ENCODE peak calls at places on chromosome 12, in eight cellular contexts. One of them, this sample, is unnamed. For H3K36me3, the result is how much of the 10 kb centered on the place peaks cover.

GRCh38 chr12:106106892-106107291 is 31.9 kb downstream of the NUAK1 start:
- DNase-seq in esophagus squamous epithelium: no peak
- DNase-seq in fibroblast of lung: peak
- DNase-seq in cardiac muscle cell: no peak
- DNase-seq in RWPE2: peak
- DNase-seq in pancreas: no peak
- DNase-seq in tibial artery: no peak
- DNase-seq in heart right ventricle: no peak
- DNase-seq in this sample: no peak

GRCh38 chr12:24901975-24902461 is 46.9 kb downstream of the BCAT1 start:
- DNase-seq in pancreas: no peak
- DNase-seq in RWPE2: no peak
- DNase-seq in heart right ventricle: no peak
- DNase-seq in tibial artery: no peak
- DNase-seq in esophagus squamous epithelium: no peak
- DNase-seq in fibroblast of lung: peak
- DNase-seq in cardiac muscle cell: peak
- DNase-seq in this sample: peak

GRCh38 chr12:88957358-88957757 is 377.1 kb upstream of the KITLG start:
- DNase-seq in fibroblast of lung: no peak
- DNase-seq in RWPE2: no peak
- DNase-seq in esophagus squamous epithelium: no peak
- DNase-seq in pancreas: no peak
- DNase-seq in cardiac muscle cell: no peak
- DNase-seq in heart right ventricle: no peak
- DNase-seq in tibial artery: no peak
- DNase-seq in this sample: no peak

GRCh38 chr12:117362391-117362790 is 965 bp upstream of the NOS1 start:
- DNase-seq in esophagus squamous epithelium: no peak
- DNase-seq in pancreas: no peak
- DNase-seq in RWPE2: no peak
- DNase-seq in tibial artery: no peak
- DNase-seq in fibroblast of lung: no peak
- DNase-seq in cardiac muscle cell: no peak
- DNase-seq in heart right ventricle: no peak
- DNase-seq in this sample: no peak

GRCh38 chr12:124381454-124382207 is 86.7 kb downstream of the RFLNA start:
- DNase-seq in pancreas: peak
- DNase-seq in heart right ventricle: peak
- DNase-seq in fibroblast of lung: peak
- DNase-seq in tibial artery: peak
- DNase-seq in esophagus squamous epithelium: no peak
- DNase-seq in cardiac muscle cell: no peak
- DNase-seq in RWPE2: no peak
- DNase-seq in this sample: no peak

GRCh38 chr12:82877963-82878362 is 191.3 kb downstream of the TMTC2 start:
- DNase-seq in RWPE2: no peak
- DNase-seq in heart right ventricle: no peak
- DNase-seq in tibial artery: no peak
- DNase-seq in fibroblast of lung: no peak
- DNase-seq in esophagus squamous epithelium: no peak
- DNase-seq in pancreas: no peak
- DNase-seq in cardiac muscle cell: no peak
- DNase-seq in this sample: no peak

GRCh38 chr12:51721281-51721940 is 127.1 kb downstream of the FIGNL2 start:
- DNase-seq in pancreas: peak
- DNase-seq in RWPE2: no peak
- DNase-seq in cardiac muscle cell: peak
- DNase-seq in heart right ventricle: peak
- DNase-seq in tibial artery: peak
- DNase-seq in esophagus squamous epithelium: no peak
- DNase-seq in fibroblast of lung: peak
- DNase-seq in this sample: peak

GRCh38 chr12:114779647-114780046 is 95.7 kb upstream of the TBX3 start:
- DNase-seq in cardiac muscle cell: no peak
- DNase-seq in heart right ventricle: no peak
- DNase-seq in esophagus squamous epithelium: no peak
- DNase-seq in pancreas: no peak
- DNase-seq in fibroblast of lung: no peak
- DNase-seq in tibial artery: no peak
- DNase-seq in RWPE2: no peak
- DNase-seq in this sample: no peak

GRCh38 chr12:93154753-93155475 is 222.8 kb upstream of the NUDT4 start:
- DNase-seq in fibroblast of lung: no peak
- DNase-seq in RWPE2: no peak
- DNase-seq in pancreas: no peak
- DNase-seq in tibial artery: no peak
- DNase-seq in esophagus squamous epithelium: no peak
- DNase-seq in heart right ventricle: no peak
- DNase-seq in cardiac muscle cell: no peak
- DNase-seq in this sample: no peak

GRCh38 chr12:82479511-82479910 is 121.2 kb downstream of the METTL25 start:
- DNase-seq in fibroblast of lung: peak
- DNase-seq in RWPE2: no peak
- DNase-seq in esophagus squamous epithelium: no peak
- DNase-seq in pancreas: no peak
- DNase-seq in tibial artery: no peak
- DNase-seq in cardiac muscle cell: no peak
- DNase-seq in heart right ventricle: no peak
- DNase-seq in this sample: no peak

GRCh38 chr12:24201258-24201970 is 251.9 kb upstream of the SOX5 start:
- DNase-seq in fibroblast of lung: peak
- DNase-seq in heart right ventricle: no peak
- DNase-seq in RWPE2: no peak
- DNase-seq in tibial artery: no peak
- DNase-seq in esophagus squamous epithelium: no peak
- DNase-seq in pancreas: no peak
- DNase-seq in cardiac muscle cell: no peak
- DNase-seq in this sample: peak

GRCh38 chr12:127722651-127723050 is 544.3 kb upstream of the TMEM132C start:
- DNase-seq in cardiac muscle cell: no peak
- DNase-seq in fibroblast of lung: no peak
- DNase-seq in RWPE2: no peak
- DNase-seq in esophagus squamous epithelium: no peak
- DNase-seq in tibial artery: no peak
- DNase-seq in pancreas: no peak
- DNase-seq in heart right ventricle: no peak
- DNase-seq in this sample: no peak

GRCh38 chr12:56644654-56645053 is 1.1 kb downstream of the ATP5F1B start:
- DNase-seq in RWPE2: no peak
- DNase-seq in pancreas: no peak
- DNase-seq in esophagus squamous epithelium: no peak
- DNase-seq in heart right ventricle: no peak
- DNase-seq in fibroblast of lung: no peak
- DNase-seq in cardiac muscle cell: no peak
- DNase-seq in tibial artery: no peak
- DNase-seq in this sample: no peak

DNA sequence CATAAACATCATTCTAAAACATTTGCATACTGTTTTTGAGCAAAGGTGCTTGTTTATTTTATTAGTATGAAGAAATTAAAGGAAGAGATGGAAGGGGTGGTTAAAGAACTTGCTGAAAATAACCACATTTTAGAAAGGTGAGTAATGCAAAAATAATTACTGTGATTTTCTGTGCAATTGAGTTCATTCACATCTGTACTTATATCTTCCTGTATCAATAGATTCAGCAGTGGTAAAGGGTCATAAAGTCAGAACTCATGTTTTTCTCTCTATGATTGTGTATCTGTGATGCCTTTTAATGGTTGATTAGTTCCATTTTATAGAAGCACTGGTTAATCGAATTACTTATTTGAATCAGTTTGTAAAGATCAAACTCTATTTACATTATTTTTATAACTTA is 46.0 kb downstream of the TBK1 start:
- DNase-seq in esophagus squamous epithelium: no peak
- DNase-seq in cardiac muscle cell: no peak
- DNase-seq in fibroblast of lung: no peak
- DNase-seq in RWPE2: no peak
- DNase-seq in heart right ventricle: no peak
- DNase-seq in pancreas: no peak
- DNase-seq in tibial artery: no peak
- DNase-seq in this sample: no peak
- H3K36me3 ChIP-seq in esophagus squamous epithelium: half or more
- H3K36me3 ChIP-seq in cardiac muscle cell: under half
- H3K36me3 ChIP-seq in fibroblast of lung: under half
- H3K36me3 ChIP-seq in RWPE2: half or more
- H3K36me3 ChIP-seq in heart right ventricle: under half
- H3K36me3 ChIP-seq in pancreas: under half
- H3K36me3 ChIP-seq in tibial artery: half or more
- H3K36me3 ChIP-seq in this sample: under half

GRCh38 chr12:38903596-38903995 is 1.8 kb downstream of the CPNE8 start:
- DNase-seq in tibial artery: no peak
- DNase-seq in fibroblast of lung: no peak
- DNase-seq in cardiac muscle cell: no peak
- DNase-seq in pancreas: no peak
- DNase-seq in esophagus squamous epithelium: no peak
- DNase-seq in RWPE2: no peak
- DNase-seq in heart right ventricle: no peak
- DNase-seq in this sample: no peak

GRCh38 chr12:38906482-38907170 is 1.2 kb upstream of the CPNE8 start:
- DNase-seq in RWPE2: peak
- DNase-seq in tibial artery: peak
- DNase-seq in cardiac muscle cell: peak
- DNase-seq in pancreas: peak
- DNase-seq in esophagus squamous epithelium: peak
- DNase-seq in fibroblast of lung: peak
- DNase-seq in heart right ventricle: peak
- DNase-seq in this sample: peak

GRCh38 chr12:38907171-38907923 is 2.0 kb upstream of the CPNE8 start:
- DNase-seq in esophagus squamous epithelium: no peak
- DNase-seq in tibial artery: no peak
- DNase-seq in cardiac muscle cell: no peak
- DNase-seq in fibroblast of lung: no peak
- DNase-seq in pancreas: no peak
- DNase-seq in RWPE2: no peak
- DNase-seq in heart right ventricle: no peak
- DNase-seq in this sample: no peak

GRCh38 chr12:38904932-38905479 is 385 bp downstream of the CPNE8 start:
- DNase-seq in pancreas: peak
- DNase-seq in RWPE2: peak
- DNase-seq in cardiac muscle cell: no peak
- DNase-seq in fibroblast of lung: peak
- DNase-seq in heart right ventricle: peak
- DNase-seq in tibial artery: peak
- DNase-seq in esophagus squamous epithelium: peak
- DNase-seq in this sample: peak

DNA sequence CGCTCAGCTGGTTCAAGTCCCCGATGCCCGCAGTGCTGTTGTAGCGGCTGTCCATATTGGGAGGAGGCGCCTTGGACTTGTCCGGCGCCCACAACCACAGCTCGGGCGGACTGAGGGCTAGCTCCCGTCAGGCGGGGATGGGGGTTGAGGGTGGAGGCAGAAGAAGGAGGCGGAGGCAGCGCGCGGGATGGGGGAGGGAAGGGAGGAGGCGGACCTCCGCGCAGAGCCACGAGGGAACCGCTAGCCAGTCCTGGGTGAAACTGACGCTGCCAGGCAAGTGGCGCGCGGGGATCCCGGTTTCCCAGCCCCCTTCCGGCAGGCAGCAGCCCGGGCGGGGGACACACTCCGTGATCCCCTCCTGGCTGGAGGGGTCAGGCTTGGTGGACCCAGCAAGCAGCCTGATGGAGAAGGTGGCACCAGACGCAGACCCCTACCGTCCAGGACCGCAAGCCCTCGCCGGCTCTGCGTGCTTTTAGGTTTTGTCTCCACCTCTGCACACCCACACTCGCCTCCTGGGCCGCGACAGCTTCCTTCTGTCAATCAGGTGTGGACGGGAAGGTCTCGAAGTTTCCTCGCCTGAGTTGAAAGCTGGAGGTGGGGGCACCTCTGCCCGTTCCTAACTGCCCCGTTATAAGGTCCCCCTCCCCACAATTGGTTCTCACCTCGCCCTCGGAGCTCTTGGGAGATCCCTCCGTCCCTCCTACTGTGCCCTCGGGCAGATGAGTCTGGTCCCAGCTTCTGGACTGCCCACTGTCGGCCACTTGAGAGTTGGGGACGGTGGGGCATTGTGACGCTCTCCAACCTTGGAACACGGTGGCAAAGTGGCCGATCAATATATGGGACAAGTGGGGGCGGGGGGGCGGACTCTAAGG is at the start of gene CPNE8:
- DNase-seq in tibial artery: peak
- DNase-seq in heart right ventricle: peak
- DNase-seq in esophagus squamous epithelium: peak
- DNase-seq in cardiac muscle cell: peak
- DNase-seq in RWPE2: peak
- DNase-seq in fibroblast of lung: peak
- DNase-seq in pancreas: peak
- DNase-seq in this sample: peak
- H3K4me3 ChIP-seq in tibial artery: peak
- H3K4me3 ChIP-seq in heart right ventricle: peak
- H3K4me3 ChIP-seq in esophagus squamous epithelium: peak
- H3K4me3 ChIP-seq in cardiac muscle cell: peak
- H3K4me3 ChIP-seq in RWPE2: peak
- H3K4me3 ChIP-seq in fibroblast of lung: no peak
- H3K4me3 ChIP-seq in pancreas: peak
- H3K4me3 ChIP-seq in this sample: peak

GRCh38 chr12:27257104-27257848 is 13.2 kb downstream of the STK38L start:
- DNase-seq in heart right ventricle: no peak
- DNase-seq in esophagus squamous epithelium: no peak
- DNase-seq in RWPE2: no peak
- DNase-seq in cardiac muscle cell: no peak
- DNase-seq in pancreas: no peak
- DNase-seq in fibroblast of lung: peak
- DNase-seq in tibial artery: no peak
- DNase-seq in this sample: no peak
- TF ChIP-seq CTCF in heart right ventricle: no peak
- TF ChIP-seq CTCF in esophagus squamous epithelium: no peak
- TF ChIP-seq CTCF in RWPE2: no peak
- TF ChIP-seq CTCF in cardiac muscle cell: no peak
- TF ChIP-seq CTCF in pancreas: no peak
- TF ChIP-seq CTCF in fibroblast of lung: no peak
- TF ChIP-seq CTCF in tibial artery: no peak
- TF ChIP-seq CTCF in this sample: no peak

GRCh38 chr12:53379389-53380103 is 430 bp upstream of the SP1 start:
- DNase-seq in esophagus squamous epithelium: peak
- DNase-seq in cardiac muscle cell: peak
- DNase-seq in fibroblast of lung: peak
- DNase-seq in tibial artery: peak
- DNase-seq in pancreas: peak
- DNase-seq in heart right ventricle: peak
- DNase-seq in RWPE2: peak
- DNase-seq in this sample: peak

GRCh38 chr12:53380797-53381738 is 1.1 kb downstream of the SP1 start:
- DNase-seq in tibial artery: no peak
- DNase-seq in cardiac muscle cell: no peak
- DNase-seq in fibroblast of lung: peak
- DNase-seq in esophagus squamous epithelium: no peak
- DNase-seq in heart right ventricle: no peak
- DNase-seq in RWPE2: no peak
- DNase-seq in pancreas: peak
- DNase-seq in this sample: no peak

GRCh38 chr12:53381739-53382630 is 2.0 kb downstream of the SP1 start:
- DNase-seq in pancreas: peak
- DNase-seq in RWPE2: peak
- DNase-seq in fibroblast of lung: peak
- DNase-seq in cardiac muscle cell: peak
- DNase-seq in esophagus squamous epithelium: no peak
- DNase-seq in tibial artery: peak
- DNase-seq in heart right ventricle: peak
- DNase-seq in this sample: peak

GRCh38 chr12:53380104-53380796 is at the start of gene SP1:
- DNase-seq in pancreas: peak
- DNase-seq in esophagus squamous epithelium: peak
- DNase-seq in fibroblast of lung: peak
- DNase-seq in tibial artery: peak
- DNase-seq in RWPE2: peak
- DNase-seq in cardiac muscle cell: peak
- DNase-seq in heart right ventricle: peak
- DNase-seq in this sample: peak

GRCh38 chr12:53383258-53383657 is 3.3 kb downstream of the SP1 start:
- DNase-seq in heart right ventricle: no peak
- DNase-seq in fibroblast of lung: no peak
- DNase-seq in RWPE2: no peak
- DNase-seq in esophagus squamous epithelium: no peak
- DNase-seq in cardiac muscle cell: no peak
- DNase-seq in pancreas: no peak
- DNase-seq in tibial artery: no peak
- DNase-seq in this sample: no peak
- H3K36me3 ChIP-seq in heart right ventricle: under half
- H3K36me3 ChIP-seq in fibroblast of lung: under half
- H3K36me3 ChIP-seq in RWPE2: half or more
- H3K36me3 ChIP-seq in esophagus squamous epithelium: half or more
- H3K36me3 ChIP-seq in cardiac muscle cell: under half
- H3K36me3 ChIP-seq in pancreas: under half
- H3K36me3 ChIP-seq in tibial artery: under half
- H3K36me3 ChIP-seq in this sample: under half